ENCODE peak calls at places on chromosomes 11 and 22, in five cellular contexts. One of them, this sample, is unnamed.

GRCh38 chr11:72784662-72785061 is 9.2 kb downstream of the STARD10 start:
- DNase-seq in activated CD8-positive, alpha-beta memory T cell treated with anti-CD3 and anti-CD28 coated beads, Interleukin-2, amount 50 U/mL, for 48 hours: no peak
- DNase-seq in T-helper 2 cell: no peak
- DNase-seq in tibial nerve: no peak
- DNase-seq in MG63: no peak
- DNase-seq in this sample: no peak

GRCh38 chr11:109237636-109238035 is 184.4 kb upstream of the C11orf87 start:
- DNase-seq in MG63: no peak
- DNase-seq in T-helper 2 cell: no peak
- DNase-seq in activated CD8-positive, alpha-beta memory T cell treated with anti-CD3 and anti-CD28 coated beads, Interleukin-2, amount 50 U/mL, for 48 hours: no peak
- DNase-seq in tibial nerve: no peak
- DNase-seq in this sample: no peak

GRCh38 chr22:29456211-29456671 is 17.9 kb downstream of the RFPL1 start:
- DNase-seq in tibial nerve: no peak
- DNase-seq in MG63: no peak
- DNase-seq in activated CD8-positive, alpha-beta memory T cell treated with anti-CD3 and anti-CD28 coated beads, Interleukin-2, amount 50 U/mL, for 48 hours: no peak
- DNase-seq in T-helper 2 cell: no peak
- DNase-seq in this sample: no peak

GRCh38 chr11:75813622-75814039 is 1.4 kb upstream of the UVRAG start:
- DNase-seq in activated CD8-positive, alpha-beta memory T cell treated with anti-CD3 and anti-CD28 coated beads, Interleukin-2, amount 50 U/mL, for 48 hours: no peak
- DNase-seq in tibial nerve: no peak
- DNase-seq in T-helper 2 cell: no peak
- DNase-seq in MG63: no peak
- DNase-seq in this sample: no peak

GRCh38 chr11:33478111-33478573 is 221.0 kb downstream of the HIPK3 start:
- DNase-seq in MG63: no peak
- DNase-seq in T-helper 2 cell: no peak
- DNase-seq in activated CD8-positive, alpha-beta memory T cell treated with anti-CD3 and anti-CD28 coated beads, Interleukin-2, amount 50 U/mL, for 48 hours: no peak
- DNase-seq in tibial nerve: no peak
- DNase-seq in this sample: no peak

GRCh38 chr11:67483901-67484665 is 1.3 kb downstream of the AIP start:
- DNase-seq in tibial nerve: no peak
- DNase-seq in MG63: no peak
- DNase-seq in activated CD8-positive, alpha-beta memory T cell treated with anti-CD3 and anti-CD28 coated beads, Interleukin-2, amount 50 U/mL, for 48 hours: peak; percentile 78
- DNase-seq in T-helper 2 cell: no peak
- DNase-seq in this sample: no peak

GRCh38 chr11:71109586-71109985 is 142.8 kb downstream of the SHANK2 start:
- DNase-seq in T-helper 2 cell: no peak
- DNase-seq in MG63: no peak
- DNase-seq in activated CD8-positive, alpha-beta memory T cell treated with anti-CD3 and anti-CD28 coated beads, Interleukin-2, amount 50 U/mL, for 48 hours: no peak
- DNase-seq in tibial nerve: no peak
- DNase-seq in this sample: no peak

GRCh38 chr11:32259641-32260081 is 168.8 kb downstream of the RCN1 start:
- DNase-seq in activated CD8-positive, alpha-beta memory T cell treated with anti-CD3 and anti-CD28 coated beads, Interleukin-2, amount 50 U/mL, for 48 hours: no peak
- DNase-seq in MG63: peak; percentile 53
- DNase-seq in T-helper 2 cell: no peak
- DNase-seq in tibial nerve: peak; percentile 18
- DNase-seq in this sample: no peak

GRCh38 chr22:23086787-23087186 is 16.5 kb downstream of the GNAZ start:
- DNase-seq in activated CD8-positive, alpha-beta memory T cell treated with anti-CD3 and anti-CD28 coated beads, Interleukin-2, amount 50 U/mL, for 48 hours: no peak
- DNase-seq in T-helper 2 cell: no peak
- DNase-seq in MG63: no peak
- DNase-seq in tibial nerve: no peak
- DNase-seq in this sample: no peak

GRCh38 chr22:25403752-25404471 is 160.6 kb upstream of the GRK3 start:
- DNase-seq in tibial nerve: no peak
- DNase-seq in T-helper 2 cell: no peak
- DNase-seq in activated CD8-positive, alpha-beta memory T cell treated with anti-CD3 and anti-CD28 coated beads, Interleukin-2, amount 50 U/mL, for 48 hours: no peak
- DNase-seq in MG63: no peak
- DNase-seq in this sample: no peak

This sample was measured in effector memory CD4-positive, alpha-beta T cell.